ENCODE peak calls at places on chromosome 11, in eight cellular contexts. W, U, H, L, D, F, G and N are unnamed samples. For H3K27me3 and H3K36me3, the result is how much of the 10 kb centered on the place peaks cover.

GRCh38 chr11:128251140-128251539 is 336.2 kb downstream of the ETS1 start:
- DNase-seq in W (no peak), U (peak), H (no peak), L (no peak), D (no peak), F (peak), G (no peak), N (peak)

GRCh38 chr11:1852271-1852877 is 510 bp upstream of the LSP1 start:
- DNase-seq in W (no peak), U (no peak), H (no peak), L (no peak), D (no peak), F (no peak), G (no peak), N (no peak)

GRCh38 chr11:12196862-12197261 is 86.5 kb downstream of the MICAL2 start:
- DNase-seq in W (no peak), U (no peak), H (no peak), L (no peak), D (no peak), F (no peak), G (no peak), N (no peak)

GRCh38 chr11:15073361-15074205 is at the start of gene CALCB:
- DNase-seq in W (no peak), U (peak), H (peak), L (no peak), D (peak), F (peak), G (no peak), N (peak)

GRCh38 chr11:1271406-1271805 is 38.0 kb downstream of the TOLLIP start:
- DNase-seq in W (no peak), U (no peak), H (no peak), L (no peak), D (no peak), F (no peak), G (no peak), N (no peak)

GRCh38 chr11:118380571-118380970 is 20.8 kb upstream of the ATP5MG start:
- DNase-seq in W (no peak), U (peak), H (no peak), L (no peak), D (no peak), F (no peak), G (no peak), N (peak)

GRCh38 chr11:15127341-15127740 is 12.6 kb downstream of the INSC start:
- DNase-seq in W (no peak), U (peak), H (no peak), L (no peak), D (no peak), F (peak), G (no peak), N (peak)

GRCh38 chr11:65439331-65440181 is 17.0 kb downstream of the NEAT1 start:
- DNase-seq in W (no peak), U (peak), H (no peak), L (peak), D (no peak), F (peak), G (no peak), N (peak)

GRCh38 chr11:76861490-76861953 is 804 bp downstream of the ACER3 start:
- DNase-seq in W (no peak), U (no peak), H (peak), L (no peak), D (peak), F (no peak), G (no peak), N (no peak)

GRCh38 chr11:116190861-116191260 is 581.9 kb downstream of the BUD13 start:
- DNase-seq in W (no peak), U (no peak), H (no peak), L (no peak), D (no peak), F (no peak), G (no peak), N (no peak)

GRCh38 chr11:116190206-116190605 is 582.6 kb downstream of the BUD13 start:
- DNase-seq in W (no peak), U (no peak), H (no peak), L (no peak), D (no peak), F (no peak), G (no peak), N (no peak)

GRCh38 chr11:116188350-116188749 is 584.4 kb downstream of the BUD13 start:
- DNase-seq in W (no peak), U (no peak), H (no peak), L (no peak), D (no peak), F (no peak), G (no peak), N (no peak)

GRCh38 chr11:116187026-116187425 is 585.8 kb downstream of the BUD13 start:
- DNase-seq in W (no peak), U (no peak), H (peak), L (no peak), D (no peak), F (no peak), G (no peak), N (no peak)

GRCh38 chr11:116189378-116190170 is 583.2 kb downstream of the BUD13 start:
- DNase-seq in W (no peak), U (no peak), H (no peak), L (no peak), D (peak), F (no peak), G (no peak), N (no peak)
- TF ChIP-seq CTCF in W (no peak), U (no peak), H (no peak), L (no peak), D (peak), F (no peak), G (no peak), N (no peak)

GRCh38 chr11:8239056-8239455 is 24.6 kb downstream of the LMO1 start:
- DNase-seq in W (no peak), U (no peak), H (no peak), L (no peak), D (no peak), F (no peak), G (no peak), N (no peak)
- H3K27me3 ChIP-seq in W (half or more), U (under half), H (under half), L (under half), D (under half), F (under half), G (under half), N (under half)

DNA sequence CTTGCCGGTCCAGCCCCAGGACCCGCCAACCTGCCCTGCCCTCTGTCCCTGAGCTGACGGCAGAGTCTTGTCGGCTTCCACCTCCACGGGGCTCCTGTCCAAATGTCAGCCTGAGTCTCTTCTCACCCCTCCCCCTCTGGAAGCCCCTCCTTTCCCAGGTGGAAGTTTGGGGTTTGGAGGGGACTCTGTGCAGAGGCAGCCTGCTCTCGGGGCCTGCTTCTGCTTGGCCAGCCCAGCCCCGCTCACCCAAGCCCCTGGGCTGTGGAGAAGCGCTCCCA is 31.0 kb downstream of the CTTN start:
- DNase-seq in W (no peak), U (no peak), H (no peak), L (no peak), D (no peak), F (no peak), G (no peak), N (no peak)
- H3K36me3 ChIP-seq in W (under half), U (half or more), H (under half), L (half or more), D (under half), F (half or more), G (half or more), N (half or more)

GRCh38 chr11:112453601-112454577 is 193.2 kb upstream of the PLET1 start:
- DNase-seq in W (no peak), U (peak), H (peak), L (no peak), D (peak), F (peak), G (peak), N (peak)
- TF ChIP-seq CTCF in W (peak), U (peak), H (peak), L (no peak), D (peak), F (peak), G (peak), N (peak)

GRCh38 chr11:132342408-132342807 is 972.0 kb downstream of the NTM start:
- DNase-seq in W (no peak), U (no peak), H (no peak), L (no peak), D (no peak), F (no peak), G (no peak), N (no peak)

GRCh38 chr11:132349806-132350733 is 979.7 kb downstream of the NTM start:
- DNase-seq in W (no peak), U (peak), H (no peak), L (no peak), D (no peak), F (peak), G (no peak), N (no peak)

GRCh38 chr11:132343445-132343844 is 973.0 kb downstream of the NTM start:
- DNase-seq in W (no peak), U (no peak), H (no peak), L (no peak), D (no peak), F (no peak), G (no peak), N (peak)

GRCh38 chr11:132347156-132348090 is 977.0 kb downstream of the NTM start:
- DNase-seq in W (no peak), U (no peak), H (no peak), L (no peak), D (peak), F (no peak), G (no peak), N (no peak)

GRCh38 chr11:132346558-132347148 is 976.2 kb downstream of the NTM start:
- DNase-seq in W (no peak), U (no peak), H (no peak), L (no peak), D (peak), F (no peak), G (no peak), N (no peak)
- H3K27me3 ChIP-seq in W (under half), U (under half), H (under half), L (under half), D (under half), F (under half), G (under half), N (under half)

GRCh38 chr11:116459233-116459632 is 313.6 kb downstream of the BUD13 start:
- DNase-seq in W (no peak), U (no peak), H (no peak), L (no peak), D (no peak), F (no peak), G (no peak), N (no peak)

GRCh38 chr11:116458546-116458945 is 314.2 kb downstream of the BUD13 start:
- DNase-seq in W (no peak), U (no peak), H (no peak), L (no peak), D (no peak), F (no peak), G (no peak), N (no peak)

GRCh38 chr11:116461789-116462188 is 311.0 kb downstream of the BUD13 start:
- DNase-seq in W (no peak), U (no peak), H (no peak), L (no peak), D (peak), F (no peak), G (no peak), N (peak)

GRCh38 chr11:116459644-116460043 is 313.1 kb downstream of the BUD13 start:
- DNase-seq in W (no peak), U (no peak), H (no peak), L (no peak), D (no peak), F (no peak), G (no peak), N (no peak)

DNA sequence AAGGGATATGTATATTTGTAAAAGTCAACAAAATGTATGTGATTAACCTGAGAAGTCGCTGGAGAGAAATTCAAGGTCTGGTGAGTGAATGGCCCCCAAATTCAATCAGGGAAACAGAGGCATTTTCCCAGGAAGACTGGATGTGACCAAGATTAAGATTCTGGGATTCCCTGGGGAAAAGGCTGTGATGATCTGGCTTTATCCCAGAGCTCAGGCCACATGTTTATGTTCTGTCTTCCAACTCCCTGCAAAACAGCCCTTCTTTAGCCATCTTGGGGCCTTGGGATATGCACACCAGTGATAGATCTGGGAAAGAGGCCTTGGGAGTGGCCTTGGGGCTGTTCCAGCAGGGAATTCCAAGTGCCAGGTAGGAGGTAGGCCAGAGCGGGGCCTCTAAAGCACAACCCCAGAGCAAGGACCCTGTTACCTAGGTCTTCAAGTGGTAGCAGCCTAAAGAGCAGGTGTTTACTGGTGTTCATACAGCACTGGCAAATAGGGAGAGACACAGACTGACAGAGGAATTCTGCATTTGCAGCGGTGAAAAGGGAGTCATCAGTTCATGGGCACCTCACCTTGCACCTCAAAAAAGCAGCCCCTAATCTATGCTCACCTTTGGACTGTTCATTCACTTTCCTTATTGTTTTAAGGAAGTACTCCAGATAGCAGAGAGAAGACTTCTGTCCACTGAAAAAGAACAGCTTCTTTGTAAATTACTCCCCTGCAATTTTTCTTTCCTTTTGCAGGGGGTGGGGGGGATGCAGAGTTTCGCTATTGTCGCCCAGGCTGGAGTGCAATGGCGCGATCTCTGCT is 312.4 kb downstream of the BUD13 start:
- DNase-seq in W (no peak), U (no peak), H (no peak), L (no peak), D (no peak), F (no peak), G (no peak), N (no peak)
- H3K36me3 ChIP-seq in W (under half), U (under half), H (under half), L (under half), D (under half), F (under half), G (under half), N (under half)

DNA sequence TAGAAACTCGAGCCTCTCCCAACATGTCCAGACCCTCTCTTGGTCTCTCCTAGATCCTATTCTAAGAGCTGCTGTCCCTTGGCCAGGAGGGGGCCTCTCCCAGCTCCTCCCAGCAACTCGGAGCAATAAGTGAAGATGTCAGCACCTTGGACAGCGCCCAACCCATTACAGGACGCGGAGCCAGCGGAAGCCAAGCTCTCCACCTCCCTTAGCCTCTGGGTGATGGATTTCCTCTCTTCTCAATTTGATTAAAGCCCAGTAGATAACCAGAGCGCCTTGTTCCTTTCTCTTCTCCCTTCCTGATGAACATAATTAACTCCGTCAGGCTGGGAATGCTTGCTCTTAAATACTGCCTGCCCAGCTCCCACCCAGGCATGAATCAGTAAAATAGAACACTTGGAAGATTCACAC is 26.2 kb upstream of the TPBGL start:
- DNase-seq in W (no peak), U (peak), H (peak), L (no peak), D (peak), F (peak), G (peak), N (peak)
- TF ChIP-seq CTCF in W (no peak), U (peak), H (peak), L (no peak), D (peak), F (peak), G (no peak), N (peak)

GRCh38 chr11:35136311-35136710 is 2.7 kb upstream of the CD44 start:
- DNase-seq in W (no peak), U (no peak), H (no peak), L (no peak), D (no peak), F (no peak), G (no peak), N (no peak)
- H3K27me3 ChIP-seq in W (under half), U (under half), H (under half), L (under half), D (half or more), F (under half), G (under half), N (under half)

GRCh38 chr11:24060125-24060524 is 436.7 kb upstream of the LUZP2 start:
- DNase-seq in W (no peak), U (no peak), H (no peak), L (no peak), D (no peak), F (no peak), G (no peak), N (no peak)
- H3K36me3 ChIP-seq in W (under half), U (under half), H (under half), L (under half), D (under half), F (under half), G (under half), N (under half)